ENCODE peak calls at places on chromosomes 12 and 14, in five cellular contexts. U, X, V, H and F are unnamed samples. For H3K4me1 and H3K36me3, the result is how much of the 10 kb centered on the place peaks cover.

GRCh38 chr14:51211149-51211548 is 28.9 kb upstream of the TMX1 start:
- DNase-seq in U (no peak), X (no peak), V (no peak), H (no peak), F (no peak)

GRCh38 chr14:63212776-63213500 is 8.7 kb downstream of the RHOJ start:
- DNase-seq in U (no peak), X (no peak), V (no peak), H (no peak), F (no peak)

GRCh38 chr12:117134059-117134458 is 34.8 kb upstream of the TESC start:
- DNase-seq in U (peak), X (no peak), V (no peak), H (no peak), F (no peak)

GRCh38 chr14:50062438-50063039 is 53.8 kb downstream of the VCPKMT start:
- DNase-seq in U (peak), X (no peak), V (peak), H (no peak), F (no peak)

GRCh38 chr14:77037886-77038511 is 9.5 kb upstream of the IRF2BPL start:
- DNase-seq in U (peak), X (no peak), V (peak), H (peak), F (no peak)

GRCh38 chr14:77131871-77132486 is 9.6 kb downstream of the ZDHHC22 start:
- DNase-seq in U (no peak), X (no peak), V (no peak), H (no peak), F (no peak)

GRCh38 chr12:131091413-131091975 is 137.8 kb downstream of the ADGRD1 start:
- DNase-seq in U (peak), X (no peak), V (no peak), H (no peak), F (no peak)

GRCh38 chr14:34837801-34838322 is 37.3 kb downstream of the BAZ1A start:
- DNase-seq in U (no peak), X (no peak), V (no peak), H (no peak), F (no peak)

GRCh38 chr12:53006810-53007742 is 820 bp downstream of the EIF4B start:
- DNase-seq in U (peak), X (peak), V (peak), H (peak), F (peak)

GRCh38 chr12:127381043-127381668 is 885.8 kb upstream of the TMEM132C start:
- DNase-seq in U (no peak), X (peak), V (peak), H (peak), F (no peak)

GRCh38 chr12:49762468-49762847 is 21.1 kb downstream of the TMBIM6 start:
- DNase-seq in U (no peak), X (no peak), V (no peak), H (no peak), F (no peak)

GRCh38 chr14:43338713-43339112 is 1168.4 kb downstream of the FSCB start:
- DNase-seq in U (no peak), X (no peak), V (no peak), H (no peak), F (no peak)

GRCh38 chr12:89369166-89369565 is 16.9 kb upstream of the DUSP6 start:
- DNase-seq in U (no peak), X (no peak), V (no peak), H (no peak), F (no peak)

GRCh38 chr14:54643696-54644176 is 76.8 kb downstream of the SAMD4A start:
- DNase-seq in U (no peak), X (no peak), V (no peak), H (no peak), F (no peak)

GRCh38 chr12:43789941-43790340 is 16.2 kb downstream of the TWF1 start:
- DNase-seq in U (no peak), X (no peak), V (no peak), H (no peak), F (no peak)

GRCh38 chr12:106195638-106196037 is 52.2 kb downstream of the CKAP4 start:
- DNase-seq in U (no peak), X (peak), V (peak), H (no peak), F (no peak)

GRCh38 chr14:33307691-33308369 is 369.2 kb downstream of the NPAS3 start:
- DNase-seq in U (no peak), X (peak), V (no peak), H (no peak), F (no peak)

GRCh38 chr12:2803635-2804380 is 8.7 kb upstream of the ITFG2 start:
- DNase-seq in U (no peak), X (no peak), V (no peak), H (no peak), F (no peak)

GRCh38 chr12:89059721-89060120 is 292.6 kb downstream of the DUSP6 start:
- DNase-seq in U (no peak), X (no peak), V (no peak), H (no peak), F (no peak)

GRCh38 chr12:17459214-17459613 is 630.8 kb downstream of the RERGL start:
- DNase-seq in U (no peak), X (no peak), V (no peak), H (no peak), F (no peak)

GRCh38 chr14:76784881-76785280 is 23.6 kb downstream of the VASH1 start:
- DNase-seq in U (peak), X (peak), V (peak), H (no peak), F (peak)

GRCh38 chr14:96126783-96127271 is 77.8 kb upstream of the BDKRB2 start:
- DNase-seq in U (no peak), X (no peak), V (no peak), H (no peak), F (no peak)

GRCh38 chr14:96734076-96734622 is 63.0 kb upstream of the VRK1 start:
- DNase-seq in U (no peak), X (no peak), V (no peak), H (no peak), F (no peak)

GRCh38 chr14:75806247-75806876 is 145.3 kb downstream of the TTLL5 start:
- DNase-seq in U (no peak), X (no peak), V (no peak), H (no peak), F (no peak)

GRCh38 chr12:95717336-95717928 is 73.1 kb downstream of the NTN4 start:
- DNase-seq in U (no peak), X (no peak), V (no peak), H (no peak), F (no peak)

GRCh38 chr14:20723458-20723857 is 22.2 kb upstream of the EDDM3A start:
- DNase-seq in U (no peak), X (peak), V (no peak), H (no peak), F (no peak)

GRCh38 chr12:86675197-86675596 is 419.0 kb upstream of the MGAT4C start:
- DNase-seq in U (no peak), X (no peak), V (no peak), H (no peak), F (no peak)

GRCh38 chr12:130335517-130336392 is 1.9 kb upstream of the PIWIL1 start:
- DNase-seq in U (no peak), X (no peak), V (peak), H (no peak), F (no peak)

GRCh38 chr12:49058366-49059062 is 2.1 kb downstream of the KMT2D start:
- DNase-seq in U (no peak), X (no peak), V (no peak), H (no peak), F (no peak)

GRCh38 chr12:111687255-111687654 is 1.4 kb downstream of the ACAD10 start:
- DNase-seq in U (no peak), X (no peak), V (no peak), H (no peak), F (no peak)

GRCh38 chr14:60602312-60602711 is 47.0 kb downstream of the SIX1 start:
- DNase-seq in U (no peak), X (no peak), V (no peak), H (no peak), F (no peak)

GRCh38 chr12:102095677-102096263 is 24.1 kb downstream of the NUP37 start:
- DNase-seq in U (no peak), X (no peak), V (peak), H (no peak), F (no peak)

GRCh38 chr12:115155665-115156645 is 472.0 kb upstream of the TBX3 start:
- DNase-seq in U (no peak), X (no peak), V (no peak), H (no peak), F (no peak)

GRCh38 chr12:83261998-83262397 is 575.3 kb downstream of the TMTC2 start:
- DNase-seq in U (no peak), X (no peak), V (no peak), H (no peak), F (no peak)

GRCh38 chr12:57177354-57177753 is 29.9 kb upstream of the LRP1-AS start:
- DNase-seq in U (no peak), X (no peak), V (no peak), H (no peak), F (no peak)

GRCh38 chr14:32252030-32252670 is 49.1 kb upstream of the RNU6-8 start:
- DNase-seq in U (peak), X (no peak), V (peak), H (no peak), F (no peak)

GRCh38 chr14:43677581-43677980 is 829.5 kb downstream of the FSCB start:
- DNase-seq in U (no peak), X (no peak), V (no peak), H (no peak), F (no peak)

GRCh38 chr14:29529418-29529817 is 398.2 kb downstream of the PRKD1 start:
- DNase-seq in U (no peak), X (no peak), V (no peak), H (no peak), F (no peak)

GRCh38 chr14:61470261-61470953 is 149.0 kb downstream of the PRKCH start:
- DNase-seq in U (no peak), X (peak), V (no peak), H (no peak), F (no peak)

GRCh38 chr12:98042668-98043067 is 472.7 kb upstream of the TMPO start:
- DNase-seq in U (no peak), X (no peak), V (no peak), H (no peak), F (no peak)

GRCh38 chr14:81534510-81535074 is 939 bp upstream of the SEL1L start:
- DNase-seq in U (no peak), X (no peak), V (no peak), H (no peak), F (no peak)

GRCh38 chr14:81533536-81534343 is at the start of gene SEL1L:
- DNase-seq in U (peak), X (peak), V (peak), H (peak), F (peak)

GRCh38 chr14:81536125-81536771 is 2.6 kb upstream of the SEL1L start:
- DNase-seq in U (no peak), X (no peak), V (no peak), H (no peak), F (no peak)

GRCh38 chr14:81535399-81536124 is 1.9 kb upstream of the SEL1L start:
- DNase-seq in U (no peak), X (no peak), V (no peak), H (no peak), F (no peak)

GRCh38 chr14:81533212-81533535 is 479 bp downstream of the SEL1L start:
- DNase-seq in U (no peak), X (no peak), V (no peak), H (no peak), F (no peak)
- H3K4me1 ChIP-seq in U (half or more), X (under half), V (under half), H (half or more), F (under half)

DNA sequence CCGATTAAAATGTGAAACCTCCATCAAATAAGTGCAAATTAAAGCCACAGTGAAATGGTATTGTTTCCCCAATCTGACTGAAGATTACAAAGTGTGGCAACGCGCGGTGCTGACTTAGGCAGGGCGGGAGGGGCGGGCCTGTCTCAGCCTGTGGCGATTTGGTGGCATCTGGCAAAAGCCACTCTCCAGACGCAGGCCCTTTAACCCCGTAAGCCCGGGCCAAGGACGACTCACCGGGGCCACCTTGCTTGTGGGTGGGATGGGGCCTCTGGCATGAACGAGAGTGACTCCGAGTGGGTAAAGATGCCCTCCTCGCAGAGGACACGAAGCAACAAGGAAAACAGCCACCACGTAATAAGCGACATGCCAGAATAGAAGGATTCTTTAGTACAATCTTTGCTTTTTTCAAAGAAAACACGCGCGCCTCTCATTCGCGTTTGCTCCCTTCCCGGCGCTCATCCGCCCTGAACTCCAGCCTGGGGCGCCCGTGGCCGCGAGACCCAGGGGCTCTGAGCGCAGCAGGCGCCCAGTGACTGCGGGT is 809 bp downstream of the DEGS2 start:
- DNase-seq in U (no peak), X (no peak), V (no peak), H (peak), F (no peak)
- H3K4me3 ChIP-seq in U (peak), X (peak), V (no peak), H (peak), F (peak)

DNA sequence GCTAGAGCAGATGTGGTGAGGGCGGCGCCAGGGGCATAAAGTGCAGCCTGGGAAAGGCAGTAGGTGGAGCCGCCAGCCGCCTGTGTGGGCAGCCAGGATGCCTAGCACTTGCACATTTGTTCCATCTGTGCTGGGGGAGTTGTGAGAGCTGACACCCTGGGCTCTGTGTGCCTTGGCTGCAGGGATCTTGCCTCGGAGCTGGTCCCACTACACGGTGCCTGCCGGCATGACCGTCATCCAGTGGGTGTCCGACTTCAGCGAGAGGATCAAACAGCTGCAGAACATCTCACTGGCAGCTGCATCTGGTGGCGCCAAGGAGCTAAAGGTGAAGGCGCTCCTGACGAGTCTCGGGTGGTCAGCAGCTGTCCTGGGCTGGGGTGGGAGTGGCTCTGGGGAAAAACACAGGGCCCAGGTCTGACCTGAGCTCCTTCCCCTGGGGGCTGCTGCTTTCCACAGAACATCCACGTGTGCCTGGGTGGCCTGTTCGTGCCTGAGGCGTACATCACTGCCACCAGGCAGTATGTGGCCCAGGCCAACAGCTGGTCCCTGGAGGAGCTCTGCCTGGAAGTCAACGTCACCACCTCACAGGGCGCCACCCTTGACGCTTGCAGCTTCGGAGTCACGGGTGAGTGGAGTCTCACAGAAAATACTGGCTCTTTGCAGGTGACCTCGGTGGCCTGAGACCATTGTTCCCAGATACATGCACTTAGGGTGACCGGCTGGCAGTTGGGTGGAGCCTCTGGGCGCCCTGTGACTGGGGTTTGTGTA is 37.4 kb downstream of the HSP90AA1 start:
- DNase-seq in U (no peak), X (no peak), V (no peak), H (peak), F (no peak)
- H3K36me3 ChIP-seq in U (under half), X (half or more), V (under half), H (half or more), F (half or more)

DNA sequence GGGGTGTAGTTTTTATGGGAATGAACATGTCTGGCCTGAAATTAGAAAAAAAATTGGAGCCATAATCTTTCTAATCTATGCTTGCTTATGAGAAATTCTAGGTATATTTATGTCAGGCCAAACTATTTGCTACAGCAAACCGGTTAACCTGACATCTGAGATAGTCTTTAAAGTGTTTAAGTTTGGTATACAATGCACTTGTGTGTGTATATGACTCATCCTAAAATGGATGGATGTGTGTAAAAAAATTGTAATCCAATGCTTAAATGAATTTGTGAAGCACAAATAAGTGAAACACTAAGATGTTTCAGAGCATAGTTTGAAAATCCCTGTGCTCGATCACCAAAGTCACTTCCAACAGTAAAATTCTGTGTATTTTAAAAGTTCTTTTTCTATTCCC is 6.7 kb downstream of the CNOT2 start:
- DNase-seq in U (no peak), X (no peak), V (no peak), H (no peak), F (no peak)
- H3K4me1 ChIP-seq in U (half or more), X (half or more), V (under half), H (half or more), F (under half)

DNA sequence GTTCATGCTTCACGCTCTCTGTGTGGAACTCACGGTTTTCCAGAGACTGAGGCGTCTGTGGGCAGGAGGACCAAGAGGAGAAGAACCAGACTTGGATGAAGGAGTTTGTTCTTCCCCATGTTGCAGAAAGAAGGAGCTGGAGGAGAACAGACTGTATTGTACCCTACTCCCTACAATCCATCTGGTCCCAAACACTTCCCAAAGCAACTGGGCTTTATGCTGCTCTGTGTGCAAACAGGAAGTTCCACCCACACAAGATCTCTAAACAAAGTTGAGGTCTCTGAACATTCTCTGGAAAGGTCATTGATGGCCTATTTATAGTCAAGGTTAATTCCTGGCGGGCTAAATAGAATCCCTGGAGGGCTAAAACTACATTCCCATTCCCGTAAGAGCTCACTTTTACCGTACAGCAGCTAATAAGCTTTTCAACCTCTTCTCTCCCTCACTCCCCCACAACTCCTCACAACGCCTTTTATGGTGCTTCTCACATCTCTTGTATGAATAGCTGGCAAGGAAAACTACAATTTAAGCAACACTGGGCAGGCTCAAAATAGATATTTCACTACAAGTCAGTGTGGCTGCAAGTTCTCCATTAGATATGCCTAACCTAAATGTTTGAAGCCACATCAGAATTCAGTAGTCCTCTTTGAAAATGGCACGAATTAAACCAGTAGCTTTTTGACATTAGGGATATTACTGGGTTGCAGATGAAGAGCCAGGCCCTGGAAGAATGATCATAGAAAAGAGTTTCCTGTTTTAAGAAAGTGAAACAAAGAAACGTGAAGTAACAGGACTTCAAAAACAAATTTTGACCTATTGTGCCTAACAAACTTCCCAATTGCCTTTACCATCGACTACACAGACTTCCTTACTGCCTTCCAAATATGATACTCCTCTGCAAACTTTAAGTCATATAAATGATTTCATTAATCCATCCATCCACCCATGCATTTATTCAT is at the start of gene A2M:
- DNase-seq in U (no peak), X (no peak), V (peak), H (no peak), F (no peak)
- H3K4me3 ChIP-seq in U (no peak), X (peak), V (peak), H (peak), F (peak)

GRCh38 chr12:54394986-54395385 is 10.5 kb upstream of the ZNF385A start:
- DNase-seq in U (no peak), X (no peak), V (no peak), H (no peak), F (no peak)
- H3K36me3 ChIP-seq in U (half or more), X (half or more), V (under half), H (half or more), F (half or more)

GRCh38 chr12:46517579-46517962 is 145.0 kb upstream of the SLC38A2 start:
- DNase-seq in U (no peak), X (no peak), V (no peak), H (no peak), F (no peak)

GRCh38 chr12:46516238-46516932 is 143.8 kb upstream of the SLC38A2 start:
- DNase-seq in U (no peak), X (no peak), V (no peak), H (no peak), F (no peak)

GRCh38 chr12:46518184-46518583 is 145.6 kb upstream of the SLC38A2 start:
- DNase-seq in U (no peak), X (no peak), V (no peak), H (no peak), F (no peak)

GRCh38 chr12:46515829-46516228 is 143.3 kb upstream of the SLC38A2 start:
- DNase-seq in U (no peak), X (peak), V (no peak), H (no peak), F (no peak)

GRCh38 chr12:46516933-46517578 is 144.5 kb upstream of the SLC38A2 start:
- DNase-seq in U (no peak), X (no peak), V (no peak), H (no peak), F (no peak)
- H3K4me1 ChIP-seq in U (under half), X (under half), V (under half), H (under half), F (under half)

GRCh38 chr12:79988368-79988767 is 53.5 kb upstream of the PPP1R12A start:
- DNase-seq in U (no peak), X (no peak), V (no peak), H (no peak), F (no peak)
- H3K4me3 ChIP-seq in U (no peak), X (no peak), V (no peak), H (no peak), F (no peak)

GRCh38 chr14:99687284-99688209 is 3.4 kb downstream of the CYP46A1 start:
- DNase-seq in U (no peak), X (no peak), V (peak), H (no peak), F (no peak)
- H3K36me3 ChIP-seq in U (under half), X (under half), V (under half), H (under half), F (under half)